ENCODE peak calls at places on chromosomes 3 and 15, in nine cellular contexts. P is naive thymus-derived CD8-positive, alpha-beta T cell; W is heart left ventricle; O is IMR-90; X is GM04503; U is GM18507; B is fibroblast of lung; N is T1000; K is T-helper 9 cell. Y is an unnamed sample.

GRCh38 chr15:90790561-90790960 is 73.4 kb downstream of the BLM start:
- DNase-seq in W (no peak), X (no peak), O (no peak), N (no peak), U (no peak), K (no peak), P (no peak), B (no peak), Y (no peak)

GRCh38 chr3:71710906-71711494 is 14.2 kb downstream of the EIF4E3 start:
- DNase-seq in K (no peak), O (peak), B (peak), P (no peak), W (no peak), X (no peak), U (peak), N (no peak), Y (peak)

GRCh38 chr15:48086582-48086981 is 34.2 kb upstream of the SLC24A5 start:
- DNase-seq in X (no peak), B (peak), N (no peak), O (no peak), U (no peak), K (no peak), W (no peak), P (no peak), Y (no peak)

GRCh38 chr15:42102646-42103235 is 8.4 kb upstream of the PLA2G4D start:
- DNase-seq in N (peak), K (no peak), B (peak), W (no peak), U (no peak), X (no peak), O (peak), P (no peak), Y (no peak)

GRCh38 chr3:13208706-13209295 is 135.6 kb upstream of the IQSEC1 start:
- DNase-seq in K (no peak), U (no peak), P (no peak), X (no peak), W (no peak), N (no peak), O (no peak), B (no peak), Y (no peak)

GRCh38 chr3:177005718-177006405 is 191.4 kb downstream of the TBL1XR1 start:
- DNase-seq in B (no peak), K (no peak), N (no peak), P (no peak), X (no peak), O (no peak), W (no peak), U (no peak), Y (no peak)

GRCh38 chr3:141430326-141430725 is 56.5 kb upstream of the RASA2 start:
- DNase-seq in O (no peak), B (no peak), U (no peak), P (no peak), W (no peak), K (no peak), X (no peak), N (no peak), Y (no peak)

GRCh38 chr15:50908209-50909043 is at the start of gene AP4E1:
- DNase-seq in W (peak), N (peak), P (peak), B (peak), O (peak), K (peak), X (peak), U (peak), Y (peak)

GRCh38 chr15:51601801-51602200 is 20.8 kb downstream of the DMXL2 start:
- DNase-seq in P (no peak), K (no peak), W (no peak), B (no peak), X (no peak), N (no peak), U (no peak), O (peak), Y (no peak)

GRCh38 chr15:78420766-78421165 is 17.2 kb upstream of the IREB2 start:
- DNase-seq in B (no peak), N (no peak), O (no peak), P (no peak), K (no peak), U (no peak), X (no peak), W (no peak), Y (no peak)

GRCh38 chr3:51622402-51622801 is 48.6 kb upstream of the TEX264 start:
- DNase-seq in P (no peak), K (no peak), B (peak), W (no peak), O (peak), U (no peak), N (no peak), X (no peak), Y (no peak)

GRCh38 chr15:79673416-79674123 is 223.2 kb downstream of the MTHFS start:
- DNase-seq in P (no peak), O (peak), N (peak), K (no peak), U (peak), X (no peak), W (no peak), B (peak), Y (peak)

GRCh38 chr15:96593735-96594134 is 263.2 kb downstream of the NR2F2 start:
- DNase-seq in U (no peak), K (no peak), P (no peak), O (no peak), B (no peak), W (no peak), X (no peak), N (no peak), Y (no peak)

GRCh38 chr3:32454731-32455608 is 47.7 kb downstream of the CMTM6 start:
- DNase-seq in W (no peak), P (peak), K (no peak), N (no peak), X (no peak), U (no peak), B (peak), O (peak), Y (no peak)

GRCh38 chr15:77831989-77832388 is 199.3 kb upstream of the LINGO1 start:
- DNase-seq in U (no peak), X (no peak), K (no peak), P (no peak), O (no peak), N (no peak), W (no peak), B (peak), Y (no peak)

GRCh38 chr3:98259707-98260106 is 4.3 kb upstream of the OR5H6 start:
- DNase-seq in N (no peak), O (no peak), X (no peak), P (no peak), K (no peak), U (no peak), B (no peak), W (no peak), Y (no peak)